ENCODE peak calls at places on chromosomes 6 and 20, in ten cellular contexts. W is stimulated activated CD8-positive, alpha-beta memory T cell treated with anti-CD3 and anti-CD28 coated beads, Interleukin-4, amount 100 ng/mL, for 1 hour; J is HEK293T; C is left cardiac atrium; T is SHP77 treated with DMSO at 0.1 percent for 48 hours; O is Peyer's patch; Q is activated CD4-positive, alpha-beta T cell treated with anti-CD3 and anti-CD28 coated beads, Interleukin-2, amount 50 U/mL, for 4 hours; Y is adipocyte; X is ELF-1; R is NCI-H524 treated with DMSO at 0.1 percent for 48 hours. G is an unnamed sample.

GRCh38 chr6:32853541-32854375 is at the start of the genes PSMB9 and TAP1:
- DNase-seq in W (peak), J (peak), C (peak), T (peak), O (peak), Q (peak), Y (peak), X (peak), R (no peak), G (peak)

GRCh38 chr6:165661416-165662001 is 1.5 kb downstream of the PDE10A start:
- DNase-seq in W (no peak), J (no peak), C (no peak), T (no peak), O (no peak), Q (no peak), Y (no peak), X (peak), R (no peak), G (no peak)

GRCh38 chr20:43961541-43962471 is 47.2 kb downstream of the TOX2 start:
- DNase-seq in W (no peak), J (no peak), C (no peak), T (no peak), O (no peak), Q (no peak), Y (no peak), X (peak), R (no peak), G (no peak)

GRCh38 chr6:166439366-166440091 is 56.8 kb upstream of the MPC1 start:
- DNase-seq in W (no peak), J (no peak), C (no peak), T (no peak), O (no peak), Q (no peak), Y (no peak), X (no peak), R (peak), G (no peak)

GRCh38 chr6:149380523-149380922 is 19.5 kb upstream of the SUMO4 start:
- DNase-seq in W (no peak), J (no peak), C (no peak), T (no peak), O (no peak), Q (no peak), Y (no peak), X (no peak), R (no peak), G (no peak)

GRCh38 chr6:110654096-110654820 is 161.0 kb downstream of the CDK19 start:
- DNase-seq in W (no peak), J (no peak), C (no peak), T (no peak), O (no peak), Q (no peak), Y (no peak), X (no peak), R (no peak), G (no peak)

GRCh38 chr20:3409417-3409816 is 1.9 kb upstream of the DNAAF9 start:
- DNase-seq in W (no peak), J (no peak), C (no peak), T (no peak), O (no peak), Q (no peak), Y (no peak), X (no peak), R (no peak), G (no peak)

GRCh38 chr20:37242503-37242902 is 19.1 kb downstream of the GHRH start:
- DNase-seq in W (no peak), J (no peak), C (no peak), T (no peak), O (no peak), Q (no peak), Y (no peak), X (no peak), R (no peak), G (no peak)

GRCh38 chr20:9172908-9173307 is 104.0 kb downstream of the PLCB4 start:
- DNase-seq in W (no peak), J (no peak), C (no peak), T (no peak), O (no peak), Q (no peak), Y (no peak), X (peak), R (no peak), G (no peak)

GRCh38 chr6:132490478-132491204 is 22.3 kb downstream of the STX7 start:
- DNase-seq in W (no peak), J (no peak), C (peak), T (no peak), O (no peak), Q (no peak), Y (no peak), X (no peak), R (no peak), G (no peak)

GRCh38 chr20:17419459-17419858 is 111.7 kb downstream of the BFSP1 start:
- DNase-seq in W (no peak), J (no peak), C (no peak), T (peak), O (no peak), Q (no peak), Y (no peak), X (no peak), R (peak), G (no peak)

GRCh38 chr6:108587258-108588059 is 26.7 kb downstream of the FOXO3 start:
- DNase-seq in W (no peak), J (no peak), C (no peak), T (no peak), O (no peak), Q (no peak), Y (peak), X (no peak), R (no peak), G (no peak)

G was measured in activated T-helper 9 cell treated with anti-CD3 and anti-CD28 coated beads, Interleukin-2, amount 50 U/mL, for 16 hours.